ENCODE peak calls at places on chromosomes 12 and 14, in six cellular contexts. Y is WTC11, F is cardiac muscle cell, N is foreskin fibroblast, M is GM13977, I is AG10803. R is an unnamed sample.

GRCh38 chr14:90568405-90568804 is 171.6 kb downstream of the CALM1 start:
- DNase-seq in F (no peak), I (peak; percentile 13), M (no peak), N (no peak), Y (no peak), R (no peak)

GRCh38 chr12:120100630-120101029 is 15.9 kb downstream of the RAB35 start:
- DNase-seq in Y (no peak), M (no peak), N (peak; percentile 69), I (peak; percentile 72), F (peak; percentile 63), R (peak; percentile 24)

GRCh38 chr12:116324684-116325664 is 47.5 kb upstream of the MED13L start:
- DNase-seq in N (no peak), Y (no peak), M (peak; percentile 46), F (no peak), I (no peak), R (no peak)

GRCh38 chr14:81170104-81170828 is 50.5 kb downstream of the GTF2A1 start:
- DNase-seq in N (peak; percentile 80), Y (peak; percentile 83), F (peak; percentile 90), I (peak; percentile 87), M (peak; percentile 77), R (peak; percentile 63)

GRCh38 chr12:2034633-2035420 is 18.0 kb upstream of the CACNA1C start:
- DNase-seq in F (peak; percentile 85), N (peak; percentile 69), I (peak; percentile 65), M (peak; percentile 92), Y (peak; percentile 88), R (peak; percentile 47)

GRCh38 chr12:124586756-124587155 is 19.3 kb upstream of the NCOR2 start:
- DNase-seq in F (no peak), M (no peak), Y (no peak), N (no peak), I (no peak), R (no peak)

GRCh38 chr12:52022841-52023181 is 16.1 kb downstream of the TAMALIN start:
- DNase-seq in I (no peak), N (no peak), F (no peak), Y (peak; percentile 63), M (no peak), R (no peak)

GRCh38 chr14:61472025-61472672 is 150.8 kb downstream of the PRKCH start:
- DNase-seq in M (no peak), N (peak; percentile 97), Y (no peak), I (peak; percentile 98), F (peak; percentile 98), R (peak; percentile 93)

GRCh38 chr12:104890463-104891096 is 67.5 kb downstream of the SLC41A2 start:
- DNase-seq in Y (no peak), N (no peak), M (no peak), I (no peak), F (no peak), R (no peak)

GRCh38 chr12:27667540-27667939 is 28.7 kb upstream of the REP15 start:
- DNase-seq in F (peak; percentile 68), I (peak; percentile 76), N (peak; percentile 58), M (no peak), Y (no peak), R (peak; percentile 29)

GRCh38 chr14:63276016-63276415 is 42.7 kb downstream of the GPHB5 start:
- DNase-seq in M (no peak), F (no peak), I (no peak), Y (no peak), N (no peak), R (no peak)

GRCh38 chr14:65879218-65880009 is 466.9 kb downstream of the FUT8 start:
- DNase-seq in I (peak; percentile 80), N (peak; percentile 28), M (no peak), Y (no peak), F (peak; percentile 63), R (peak; percentile 41)

GRCh38 chr12:55820679-55821078 is 2.8 kb downstream of the ORMDL2 start:
- DNase-seq in I (no peak), Y (no peak), N (no peak), F (peak; percentile 26), M (no peak), R (no peak)

GRCh38 chr14:90204516-90204915 is 51.8 kb upstream of the PSMC1 start:
- DNase-seq in F (no peak), M (no peak), N (no peak), I (no peak), Y (no peak), R (no peak)

GRCh38 chr14:75631453-75631831 is 29.2 kb downstream of the ERG28 start:
- DNase-seq in Y (peak; percentile 28), N (no peak), M (no peak), I (no peak), F (no peak), R (no peak)

GRCh38 chr12:28374556-28374955 is 184.3 kb downstream of the CCDC91 start:
- DNase-seq in M (no peak), I (peak; percentile 52), N (peak; percentile 4), F (peak; percentile 11), Y (no peak), R (no peak)

GRCh38 chr12:109445224-109445623 is 31.9 kb downstream of the KCTD10 start:
- DNase-seq in M (no peak), Y (no peak), N (peak; percentile 68), I (peak; percentile 93), F (no peak), R (peak; percentile 43)

GRCh38 chr12:75784591-75784990 is 247.0 kb downstream of the PHLDA1 start:
- DNase-seq in F (peak; percentile 23), I (no peak), M (no peak), N (peak; percentile 28), Y (no peak), R (no peak)

GRCh38 chr14:54189358-54190354 is 207.2 kb upstream of the CDKN3 start:
- DNase-seq in I (peak; percentile 73), N (peak; percentile 83), F (peak; percentile 64), Y (no peak), M (no peak), R (no peak)

GRCh38 chr12:78442454-78442801 is 422.1 kb upstream of the SYT1 start:
- DNase-seq in M (no peak), F (peak; percentile 7), N (no peak), I (peak; percentile 61), Y (no peak), R (no peak)

GRCh38 chr12:87931764-87932163 is 97.4 kb downstream of the C12orf50 start:
- DNase-seq in F (no peak), M (no peak), I (peak; percentile 4), N (peak; percentile 37), Y (no peak), R (no peak)

GRCh38 chr12:132827763-132828703 is 636 bp downstream of the GOLGA3 start:
- DNase-seq in N (peak; percentile 41), I (peak; percentile 80), F (peak; percentile 66), M (peak; percentile 67), Y (no peak), R (peak; percentile 27)

GRCh38 chr14:23360496-23360895 is 4.5 kb downstream of the EFS start:
- DNase-seq in Y (peak; percentile 69), I (no peak), M (no peak), F (no peak), N (no peak), R (no peak)

GRCh38 chr12:44654641-44655625 is 221.2 kb downstream of the NELL2 start:
- DNase-seq in Y (no peak), N (no peak), I (no peak), M (no peak), F (no peak), R (no peak)

GRCh38 chr12:779745-780734 is 27.7 kb downstream of the WNK1 start:
- DNase-seq in N (peak; percentile 25), Y (no peak), I (peak; percentile 89), F (peak; percentile 50), M (no peak), R (no peak)

GRCh38 chr14:68637106-68638021 is 155.5 kb downstream of the ZFP36L1 start:
- DNase-seq in N (peak; percentile 63), F (peak; percentile 87), Y (no peak), M (no peak), I (peak; percentile 90), R (no peak)
- TF ChIP-seq CTCF in N (no peak), F (no peak), Y (no peak), M (no peak), I (no peak), R (no peak)

GRCh38 chr12:58803893-58804292 is 116.4 kb downstream of the LRIG3 start:
- DNase-seq in M (no peak), N (peak; percentile 82), I (peak; percentile 85), F (peak; percentile 94), Y (no peak), R (peak; percentile 65)

GRCh38 chr12:58809064-58809607 is 111.2 kb downstream of the LRIG3 start:
- DNase-seq in Y (no peak), F (no peak), N (no peak), I (no peak), M (no peak), R (no peak)

GRCh38 chr12:58801986-58802385 is 118.3 kb downstream of the LRIG3 start:
- DNase-seq in M (no peak), Y (no peak), N (no peak), F (no peak), I (no peak), R (no peak)

GRCh38 chr12:58804749-58805148 is 115.6 kb downstream of the LRIG3 start:
- DNase-seq in N (no peak), F (no peak), I (no peak), Y (no peak), M (no peak), R (no peak)
- TF ChIP-seq CTCF in N (peak; percentile 5), F (peak; percentile 44), I (peak; percentile 25), Y (peak; percentile 44), M (peak; percentile 42), R (peak; percentile 9)

GRCh38 chr14:77790566-77791224 is 9.2 kb upstream of the ADCK1 start:
- DNase-seq in M (no peak), F (no peak), N (no peak), I (no peak), Y (no peak), R (no peak)

GRCh38 chr14:77799863-77800730 is at the start of gene ADCK1:
- DNase-seq in M (peak; percentile 88), I (peak; percentile 70), N (peak; percentile 71), Y (peak; percentile 85), F (peak; percentile 83), R (peak; percentile 27)

GRCh38 chr14:77791225-77791600 is 8.7 kb upstream of the ADCK1 start:
- DNase-seq in M (no peak), Y (no peak), F (no peak), I (no peak), N (no peak), R (no peak)

DNA sequence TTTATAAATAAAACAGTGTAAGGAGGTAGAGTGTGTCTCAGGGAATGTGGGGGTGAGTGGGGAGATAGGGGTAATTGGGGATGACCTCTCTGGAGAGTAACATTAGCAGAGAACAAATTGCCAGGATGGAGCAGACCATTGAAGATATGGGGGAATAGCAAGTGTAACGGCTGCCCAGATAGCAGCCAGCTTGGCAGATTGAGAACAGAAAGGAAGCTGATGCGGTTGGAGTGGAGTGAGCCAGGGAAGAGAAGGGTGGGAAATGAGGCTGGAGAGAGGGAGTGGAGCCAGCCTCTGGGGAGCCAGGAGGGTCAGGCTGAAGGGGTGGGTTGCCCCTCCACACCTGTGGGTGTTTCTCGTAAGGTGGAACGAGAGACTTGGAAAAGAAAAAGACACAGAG is 5.6 kb upstream of the ADCK1 start:
- DNase-seq in Y (no peak), I (no peak), M (no peak), F (no peak), N (no peak), R (no peak)
- TF ChIP-seq CTCF in Y (no peak), I (no peak), M (no peak), F (no peak), N (no peak), R (no peak)

DNA sequence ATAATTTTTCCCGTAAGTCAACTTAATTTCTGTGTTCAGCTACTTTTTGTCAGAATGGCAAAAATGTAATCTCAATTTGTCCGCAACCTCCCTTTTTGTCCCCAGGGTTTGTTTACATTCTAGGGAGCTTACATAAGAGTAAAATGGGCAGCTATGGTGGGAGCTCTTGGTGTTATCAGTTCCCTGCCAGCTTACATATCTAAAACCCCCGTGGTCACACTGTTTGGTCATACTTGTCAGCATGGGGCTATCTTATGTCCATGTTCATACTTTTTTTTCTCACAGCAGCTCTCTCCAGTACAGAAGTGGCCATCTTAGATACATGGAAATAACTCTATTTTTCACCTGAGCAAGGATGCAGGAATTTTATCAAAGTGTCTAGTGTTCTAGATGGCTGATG is 16.7 kb downstream of the SLCO1C1 start:
- DNase-seq in N (no peak), I (no peak), Y (no peak), M (no peak), F (no peak), R (no peak)
- TF ChIP-seq CTCF in N (no peak), I (no peak), Y (no peak), M (no peak), F (no peak), R (no peak)

R was measured in AG09319.